ENCODE peak calls at places on chromosomes 4 and X, in eight cellular contexts. U is sigmoid colon, T is GM12878, E is spleen, I is K562, C is esophagus muscularis mucosa, R is suprapubic skin, D is stomach. O is an unnamed sample.

GRCh38 chr4:41196633-41197332 is 17.6 kb downstream of the APBB2 start:
- DNase-seq in U (no peak), T (no peak), E (no peak), I (no peak), C (no peak), R (no peak), D (no peak), O (no peak)

GRCh38 chr4:124202106-124202505 is 510.4 kb downstream of the ANKRD50 start:
- DNase-seq in U (peak), T (no peak), E (no peak), I (no peak), C (no peak), R (no peak), D (no peak), O (no peak)

GRCh38 chr4:128268970-128269369 is 18.6 kb downstream of the PGRMC2 start:
- DNase-seq in U (no peak), T (no peak), E (no peak), I (no peak), C (no peak), R (no peak), D (no peak), O (no peak)

GRCh38 chrX:151726751-151727150 is 7.8 kb upstream of the CNGA2 start:
- DNase-seq in U (no peak), T (no peak), E (no peak), I (no peak), C (no peak), R (no peak), D (no peak), O (no peak)

GRCh38 chr4:102388636-102389035 is 43.4 kb upstream of the SLC39A8 start:
- DNase-seq in U (no peak), T (no peak), E (no peak), I (no peak), C (no peak), R (no peak), D (no peak), O (no peak)

GRCh38 chrX:39582091-39582490 is 515.7 kb downstream of the BCOR start:
- DNase-seq in U (no peak), T (no peak), E (no peak), I (no peak), C (no peak), R (no peak), D (peak), O (peak)

GRCh38 chr4:104015680-104016079 is 295.9 kb upstream of the TACR3 start:
- DNase-seq in U (no peak), T (no peak), E (no peak), I (no peak), C (no peak), R (no peak), D (no peak), O (no peak)

GRCh38 chr4:72525938-72526337 is 43.1 kb downstream of the ADAMTS3 start:
- DNase-seq in U (no peak), T (no peak), E (peak), I (no peak), C (no peak), R (no peak), D (no peak), O (peak)

GRCh38 chr4:5014007-5014682 is 5.1 kb downstream of the CYTL1 start:
- DNase-seq in U (no peak), T (no peak), E (no peak), I (no peak), C (no peak), R (no peak), D (no peak), O (no peak)

GRCh38 chr4:152666946-152667345 is 12.9 kb downstream of the TMEM154 start:
- DNase-seq in U (no peak), T (no peak), E (no peak), I (no peak), C (no peak), R (no peak), D (no peak), O (no peak)

GRCh38 chr4:152665691-152666410 is 13.9 kb downstream of the TMEM154 start:
- DNase-seq in U (no peak), T (no peak), E (no peak), I (no peak), C (no peak), R (no peak), D (no peak), O (no peak)

GRCh38 chr4:152661649-152662048 is 18.1 kb downstream of the TMEM154 start:
- DNase-seq in U (no peak), T (no peak), E (no peak), I (no peak), C (no peak), R (no peak), D (no peak), O (no peak)

GRCh38 chr4:152660526-152660925 is 19.3 kb downstream of the TMEM154 start:
- DNase-seq in U (no peak), T (no peak), E (no peak), I (no peak), C (no peak), R (no peak), D (no peak), O (no peak)

DNA sequence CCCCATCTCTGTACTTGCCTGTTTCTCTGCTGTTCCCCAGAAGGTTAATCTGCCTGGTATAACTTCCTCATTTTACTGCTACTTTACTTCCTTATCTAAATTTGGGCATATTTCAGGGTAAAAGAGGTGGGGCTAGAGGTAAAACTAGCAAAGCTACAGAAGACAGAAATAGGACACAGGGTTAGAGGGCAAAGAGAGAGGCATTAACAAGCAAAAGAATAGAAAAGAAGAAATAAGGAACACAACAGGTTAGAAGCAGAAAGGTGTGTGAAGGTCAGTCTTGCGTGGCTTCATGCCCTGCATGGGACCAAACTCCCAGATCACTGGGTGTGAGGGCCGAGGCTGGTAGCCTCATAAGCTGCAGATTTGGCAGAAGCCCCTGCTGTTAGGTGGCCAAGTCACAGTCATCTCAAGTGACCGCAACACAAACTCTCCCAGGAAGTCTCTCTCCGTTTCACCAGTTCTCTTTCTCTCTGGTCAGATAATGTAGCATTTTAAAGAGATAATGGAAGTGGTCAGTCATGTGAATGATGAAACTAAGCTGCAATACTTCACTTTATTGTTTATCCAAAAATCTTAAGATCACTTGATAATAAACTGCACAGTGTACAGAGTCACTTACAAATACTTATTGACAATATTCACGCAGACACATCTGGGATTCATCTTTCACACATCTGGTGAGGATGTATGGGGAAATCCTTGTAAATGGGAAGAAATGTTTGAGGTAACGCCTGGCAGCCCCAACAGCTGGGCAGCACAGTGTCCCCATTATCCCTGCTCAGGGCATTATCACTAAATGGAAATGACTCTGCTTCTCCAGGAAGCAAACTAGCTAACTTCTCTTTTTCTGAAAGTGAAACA is 16.4 kb downstream of the TMEM154 start:
- DNase-seq in U (no peak), T (peak), E (no peak), I (no peak), C (no peak), R (no peak), D (no peak), O (no peak)
- TF ChIP-seq POLR2AphosphoS5 in U (no peak), T (no peak), E (peak), I (no peak), C (no peak), R (no peak), D (no peak), O (no peak)

GRCh38 chrX:1533083-1533482 is 3.9 kb downstream of the P2RY8 start:
- DNase-seq in U (no peak), T (no peak), E (no peak), I (no peak), C (no peak), R (no peak), D (no peak), O (no peak)

GRCh38 chrX:1536712-1537030 is 314 bp downstream of the P2RY8 start:
- DNase-seq in U (no peak), T (no peak), E (no peak), I (no peak), C (no peak), R (peak), D (no peak), O (no peak)

GRCh38 chrX:1534321-1535168 is 2.4 kb downstream of the P2RY8 start:
- DNase-seq in U (no peak), T (no peak), E (peak), I (peak), C (no peak), R (no peak), D (no peak), O (no peak)

GRCh38 chrX:1537031-1537715 is at the start of gene P2RY8:
- DNase-seq in U (peak), T (peak), E (peak), I (no peak), C (no peak), R (peak), D (peak), O (peak)

GRCh38 chrX:1535241-1536041 is 1.5 kb downstream of the P2RY8 start:
- DNase-seq in U (no peak), T (peak), E (peak), I (no peak), C (no peak), R (no peak), D (no peak), O (peak)
- TF ChIP-seq POLR2A in U (no peak), T (peak), E (no peak), I (no peak), C (no peak), R (no peak), D (no peak), O (no peak)

GRCh38 chrX:94524867-94525266 is 850.9 kb downstream of the FAM133A start:
- DNase-seq in U (no peak), T (no peak), E (no peak), I (peak), C (no peak), R (no peak), D (no peak), O (no peak)
- TF ChIP-seq CTCF in U (no peak), T (peak), E (no peak), I (no peak), C (no peak), R (no peak), D (no peak), O (no peak)

GRCh38 chr4:181848357-181848756 is 394.8 kb upstream of the TENM3 start:
- DNase-seq in U (no peak), T (no peak), E (no peak), I (no peak), C (no peak), R (no peak), D (no peak), O (no peak)
- TF ChIP-seq POLR2AphosphoS5 in U (no peak), T (no peak), E (no peak), I (no peak), C (no peak), R (no peak), D (no peak), O (no peak)

DNA sequence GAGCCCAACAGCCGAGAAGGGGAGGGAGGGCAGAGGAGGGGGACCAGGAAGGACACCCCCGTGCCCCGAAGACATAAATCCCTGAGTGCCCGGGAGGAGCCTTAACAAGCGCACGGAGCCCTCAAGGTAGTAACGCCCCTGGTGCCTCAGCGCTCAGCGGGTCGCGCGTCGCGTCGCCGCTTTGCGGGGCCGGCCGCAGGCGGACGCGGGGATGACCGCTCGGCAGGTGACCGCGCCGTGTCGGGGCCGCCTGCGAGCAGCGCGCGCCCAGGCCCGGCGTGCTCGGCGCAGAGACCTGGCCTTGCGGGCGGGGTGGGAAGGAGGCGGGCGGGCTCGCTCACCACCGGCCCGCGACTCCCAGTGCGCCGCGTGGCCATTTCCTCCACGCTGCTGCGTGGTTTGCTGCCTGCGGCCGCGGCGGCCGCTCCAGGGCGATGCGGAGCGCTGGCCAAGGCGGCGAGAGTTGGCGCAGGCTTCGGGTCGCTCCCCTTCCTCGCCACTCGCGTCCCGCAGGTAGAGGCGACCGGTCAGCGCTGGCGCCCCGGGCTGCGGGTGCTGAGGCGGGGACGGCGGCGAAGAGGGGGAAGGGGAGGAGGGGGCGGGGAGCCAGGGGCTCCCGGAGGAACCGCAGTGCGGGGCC is 632 bp downstream of the CCSER1 start:
- DNase-seq in U (peak), T (no peak), E (peak), I (no peak), C (no peak), R (no peak), D (peak), O (peak)
- TF ChIP-seq POLR2A in U (no peak), T (no peak), E (no peak), I (no peak), C (no peak), R (no peak), D (no peak), O (no peak)

GRCh38 chr4:164800786-164801185 is 46.9 kb downstream of the SMIM31 start:
- DNase-seq in U (no peak), T (no peak), E (no peak), I (no peak), C (no peak), R (no peak), D (no peak), O (no peak)

GRCh38 chr4:164803702-164804101 is 49.8 kb downstream of the SMIM31 start:
- DNase-seq in U (no peak), T (no peak), E (no peak), I (no peak), C (no peak), R (no peak), D (no peak), O (no peak)

GRCh38 chr4:164802301-164802700 is 48.4 kb downstream of the SMIM31 start:
- DNase-seq in U (no peak), T (no peak), E (no peak), I (no peak), C (no peak), R (no peak), D (no peak), O (no peak)

DNA sequence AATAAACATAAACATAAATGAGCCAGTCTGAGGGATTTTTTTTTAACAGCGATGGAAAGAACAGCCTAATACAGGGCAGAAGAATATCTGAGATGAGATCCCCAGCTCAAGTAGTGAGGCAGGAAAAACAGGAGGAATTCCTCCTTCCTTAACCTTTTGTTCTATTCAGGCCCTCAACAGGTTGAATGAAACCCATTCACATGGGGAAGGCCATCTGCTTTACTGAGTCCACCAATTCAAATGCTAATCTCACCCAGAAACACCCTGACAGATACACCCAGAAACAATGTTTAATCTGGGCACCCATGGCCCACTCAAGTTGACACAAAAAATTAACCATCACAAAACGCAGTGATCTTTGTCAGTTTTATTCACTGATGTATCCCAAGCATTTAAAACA is 45.5 kb downstream of the SMIM31 start:
- DNase-seq in U (no peak), T (no peak), E (no peak), I (no peak), C (peak), R (no peak), D (no peak), O (no peak)
- TF ChIP-seq CTCF in U (no peak), T (no peak), E (no peak), I (no peak), C (no peak), R (no peak), D (no peak), O (no peak)

DNA sequence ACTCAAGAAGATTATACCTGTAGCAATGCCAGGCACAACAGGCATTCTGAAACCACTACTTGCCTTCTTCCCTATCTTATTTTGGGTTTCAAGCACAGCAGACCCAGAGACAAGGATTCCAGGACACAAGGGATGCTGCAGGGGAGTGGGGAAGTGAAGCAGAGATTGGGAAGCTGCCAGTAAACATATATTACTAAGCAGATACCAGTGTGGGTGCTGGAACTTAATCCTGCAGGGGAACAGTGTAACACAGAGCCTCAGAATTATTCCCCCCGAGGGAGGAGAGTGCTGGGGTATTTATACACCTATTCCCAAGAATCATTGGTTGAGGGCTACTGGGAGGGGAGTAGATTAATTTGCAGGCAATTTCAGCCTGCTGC is 33.3 kb upstream of the MAML3 start:
- DNase-seq in U (no peak), T (no peak), E (no peak), I (no peak), C (no peak), R (no peak), D (no peak), O (no peak)
- TF ChIP-seq POLR2AphosphoS5 in U (no peak), T (no peak), E (no peak), I (no peak), C (no peak), R (no peak), D (no peak), O (no peak)

GRCh38 chr4:22678851-22679517 is 13.8 kb upstream of the GBA3 start:
- DNase-seq in U (no peak), T (no peak), E (no peak), I (no peak), C (no peak), R (no peak), D (no peak), O (no peak)
- TF ChIP-seq POLR2A in U (no peak), T (no peak), E (no peak), I (no peak), C (no peak), R (no peak), D (no peak), O (no peak)

GRCh38 chrX:18271725-18272124 is 51.0 kb upstream of the BEND2 start:
- DNase-seq in U (no peak), T (no peak), E (no peak), I (no peak), C (no peak), R (no peak), D (no peak), O (no peak)

GRCh38 chrX:18271309-18271708 is 50.6 kb upstream of the BEND2 start:
- DNase-seq in U (no peak), T (no peak), E (no peak), I (no peak), C (no peak), R (no peak), D (no peak), O (no peak)

GRCh38 chrX:18272222-18272621 is 51.5 kb upstream of the BEND2 start:
- DNase-seq in U (no peak), T (no peak), E (no peak), I (peak), C (no peak), R (no peak), D (no peak), O (no peak)
- TF ChIP-seq CTCF in U (no peak), T (no peak), E (no peak), I (no peak), C (no peak), R (no peak), D (no peak), O (no peak)